ENCODE peak calls at places on chromosomes 13 and 19, in nine cellular contexts. P, B, C, V, T, E, L, R and O are unnamed samples.

GRCh38 chr19:50008532-50008931 is 16.6 kb downstream of the VRK3 start:
- DNase-seq in E (no peak), R (no peak), P (no peak), T (no peak), L (no peak), B (peak; percentile 24), V (peak; percentile 83), C (no peak), O (no peak)

GRCh38 chr19:771332-771785 is 20.4 kb downstream of the MISP start:
- DNase-seq in R (peak; percentile 51), E (no peak), B (no peak), L (peak; percentile 39), P (peak; percentile 39), V (peak; percentile 52), C (no peak), T (no peak), O (no peak)

GRCh38 chr13:61608138-61608537 is 192.5 kb upstream of the PCDH20 start:
- DNase-seq in C (no peak), B (no peak), T (no peak), E (no peak), R (no peak), P (no peak), L (no peak), V (peak; percentile 50), O (no peak)

GRCh38 chr19:33302175-33302973 is at the start of gene CEBPA:
- DNase-seq in V (peak; percentile 95), P (peak; percentile 74), T (peak; percentile 88), R (peak; percentile 84), C (no peak), E (peak; percentile 41), B (peak; percentile 78), L (peak; percentile 74), O (peak; percentile 95)

GRCh38 chr19:17576758-17577532 is 21.5 kb downstream of the COLGALT1 start:
- DNase-seq in C (no peak), B (no peak), V (peak; percentile 94), R (peak; percentile 57), L (peak; percentile 11), T (no peak), E (peak; percentile 19), P (peak; percentile 78), O (no peak)

GRCh38 chr19:405138-405965 is 3.6 kb downstream of the C2CD4C start:
- DNase-seq in T (no peak), L (no peak), B (no peak), P (no peak), C (no peak), V (peak; percentile 7), E (no peak), R (no peak), O (peak; percentile 40)

GRCh38 chr13:40974460-40975407 is 44.4 kb downstream of the ELF1 start:
- DNase-seq in E (peak; percentile 4), P (peak; percentile 71), L (peak; percentile 51), R (no peak), V (peak; percentile 63), C (no peak), B (no peak), T (no peak), O (no peak)

GRCh38 chr19:33196446-33197193 is 2.5 kb downstream of the LRP3 start:
- DNase-seq in P (no peak), T (no peak), E (no peak), B (no peak), L (no peak), C (no peak), V (no peak), R (no peak), O (peak; percentile 30)

GRCh38 chr19:23470873-23471555 is 75.7 kb upstream of the ZNF91 start:
- DNase-seq in P (no peak), B (no peak), C (no peak), T (no peak), V (no peak), L (no peak), R (no peak), E (no peak), O (no peak)

GRCh38 chr13:78265098-78265497 is 338.3 kb downstream of the POU4F1 start:
- DNase-seq in R (no peak), L (no peak), B (no peak), T (no peak), P (no peak), E (no peak), V (no peak), C (no peak), O (no peak)

GRCh38 chr19:2477141-2477710 is 1.3 kb downstream of the GADD45B start:
- DNase-seq in B (peak; percentile 57), T (peak; percentile 55), C (no peak), P (no peak), E (no peak), R (no peak), V (no peak), L (peak; percentile 59), O (no peak)